ENCODE peak calls at places on chromosome 12, in ten cellular contexts. G, J, E, O, U, T, M, D, Z and F are unnamed samples.

GRCh38 chr12:25102402-25102801 is 92.6 kb downstream of the DNAI7 start:
- DNase-seq in D (no peak), G (no peak), T (no peak), J (no peak), O (no peak), E (no peak), M (no peak), Z (no peak), U (no peak), F (no peak)

GRCh38 chr12:32921397-32921796 is 24.8 kb upstream of the PKP2 start:
- DNase-seq in D (peak; percentile 69), J (no peak), Z (no peak), O (no peak), E (peak; percentile 52), U (no peak), G (no peak), T (no peak), M (no peak), F (peak; percentile 18)

GRCh38 chr12:10663869-10664268 is 10.0 kb downstream of the STYK1 start:
- DNase-seq in M (no peak), G (no peak), D (no peak), U (no peak), E (no peak), O (no peak), Z (no peak), T (no peak), J (no peak), F (no peak)

GRCh38 chr12:18888062-18888461 is 150.1 kb downstream of the CAPZA3 start:
- DNase-seq in G (no peak), J (no peak), D (peak; percentile 14), E (no peak), T (no peak), Z (no peak), U (no peak), O (no peak), M (no peak), F (no peak)

GRCh38 chr12:54215990-54216579 is 27.3 kb upstream of the SMUG1 start:
- DNase-seq in G (no peak), O (no peak), U (peak; percentile 19), M (peak; percentile 60), T (no peak), Z (no peak), J (peak; percentile 30), E (no peak), D (no peak), F (no peak)

GRCh38 chr12:546265-546919 is 86.7 kb downstream of the B4GALNT3 start:
- DNase-seq in G (no peak), E (no peak), J (no peak), D (no peak), T (no peak), Z (no peak), O (no peak), U (no peak), M (no peak), F (no peak)

GRCh38 chr12:80946591-80946990 is 8.9 kb upstream of the LIN7A start:
- DNase-seq in T (no peak), Z (no peak), G (no peak), D (peak; percentile 8), M (peak; percentile 19), E (no peak), O (peak; percentile 29), J (no peak), U (no peak), F (no peak)

GRCh38 chr12:67910360-67911292 is 78.6 kb upstream of the IFNG-AS1 start:
- DNase-seq in O (peak; percentile 93), U (no peak), Z (peak; percentile 73), D (peak; percentile 98), J (no peak), T (no peak), M (peak; percentile 93), E (peak; percentile 79), G (no peak), F (no peak)

GRCh38 chr12:8033153-8034044 is 883 bp downstream of the FOXJ2 start:
- DNase-seq in T (peak; percentile 59), J (peak; percentile 26), D (peak; percentile 26), O (peak; percentile 76), Z (peak; percentile 77), U (peak; percentile 44), M (peak; percentile 62), G (peak; percentile 60), E (no peak), F (peak; percentile 40)

GRCh38 chr12:89212339-89212771 is 139.9 kb downstream of the DUSP6 start:
- DNase-seq in U (no peak), J (no peak), G (no peak), M (no peak), E (no peak), T (no peak), D (no peak), O (peak; percentile 55), Z (no peak), F (no peak)